ENCODE peak calls at places on chromosomes 1 and 21, in nine cellular contexts. S, P, D, O, C, Z, L, B and V are unnamed samples.

GRCh38 chr21:32537569-32537881 is 47.8 kb downstream of the TCP10L start:
- DNase-seq in S (no peak), P (no peak), D (no peak), O (no peak), C (no peak), Z (no peak), L (peak; percentile 47), B (no peak), V (no peak)

GRCh38 chr1:243705585-243705984 is 144.5 kb downstream of the AKT3 start:
- DNase-seq in S (no peak), P (no peak), D (no peak), O (no peak), C (no peak), Z (no peak), L (no peak), B (no peak), V (no peak)

GRCh38 chr21:37580690-37581089 is 214.1 kb downstream of the DYRK1A start:
- DNase-seq in S (no peak), P (no peak), D (no peak), O (no peak), C (no peak), Z (no peak), L (peak; percentile 96), B (no peak), V (no peak)

GRCh38 chr1:230126529-230127104 is 59.6 kb downstream of the GALNT2 start:
- DNase-seq in S (no peak), P (no peak), D (no peak), O (no peak), C (no peak), Z (no peak), L (no peak), B (no peak), V (no peak)

GRCh38 chr1:176696689-176697088 is 233.7 kb downstream of the PAPPA2 start:
- DNase-seq in S (no peak), P (no peak), D (no peak), O (no peak), C (no peak), Z (no peak), L (no peak), B (no peak), V (no peak)

GRCh38 chr1:26570287-26570686 is 40.7 kb downstream of the RPS6KA1 start:
- DNase-seq in S (no peak), P (peak; percentile 32), D (no peak), O (no peak), C (no peak), Z (no peak), L (no peak), B (no peak), V (no peak)

GRCh38 chr1:113409363-113409762 is 19.0 kb downstream of the MAGI3 start:
- DNase-seq in S (no peak), P (no peak), D (no peak), O (no peak), C (no peak), Z (no peak), L (no peak), B (no peak), V (no peak)

GRCh38 chr1:72009756-72010441 is 272.4 kb downstream of the NEGR1 start:
- DNase-seq in S (no peak), P (no peak), D (no peak), O (no peak), C (peak; percentile 15), Z (no peak), L (peak; percentile 0), B (no peak), V (no peak)

GRCh38 chr1:235442788-235443429 is 61.3 kb downstream of the B3GALNT2 start:
- DNase-seq in S (peak; percentile 69), P (peak; percentile 67), D (no peak), O (no peak), C (no peak), Z (peak; percentile 65), L (no peak), B (no peak), V (peak; percentile 64)